ENCODE peak calls at places on chromosomes 16 and 17, in seven cellular contexts. D is cardiac fibroblast, B is WTC11, E is astrocyte of the cerebellum, U is transverse colon, H is psoas muscle, M is colonic mucosa. Z is an unnamed sample.

GRCh38 chr16:84281077-84281476 is 13.6 kb upstream of the WFDC1 start:
- DNase-seq in M (no peak), B (peak), U (no peak), H (no peak), E (no peak), D (peak), Z (peak)

GRCh38 chr17:19756551-19756950 is 8.5 kb upstream of the ALDH3A1 start:
- DNase-seq in B (no peak), U (no peak), H (no peak), M (no peak), D (peak), E (no peak), Z (peak)

GRCh38 chr17:27218719-27219488 is 75.0 kb upstream of the WSB1 start:
- DNase-seq in M (no peak), D (no peak), H (no peak), U (peak), B (no peak), E (no peak), Z (no peak)

GRCh38 chr16:85401917-85402766 is 211.0 kb upstream of the GSE1 start:
- DNase-seq in M (peak), U (no peak), E (no peak), D (no peak), H (no peak), B (peak), Z (no peak)

GRCh38 chr17:60675997-60676396 is 1.7 kb upstream of the BCAS3 start:
- DNase-seq in B (no peak), M (no peak), H (no peak), U (no peak), D (no peak), E (no peak), Z (no peak)

GRCh38 chr17:34675143-34675542 is 95.8 kb downstream of the TMEM132E start:
- DNase-seq in B (no peak), D (no peak), E (no peak), M (no peak), U (no peak), H (no peak), Z (no peak)

GRCh38 chr17:35743911-35744328 is 9.1 kb downstream of the GAS2L2 start:
- DNase-seq in U (no peak), B (peak), M (no peak), D (peak), E (peak), H (no peak), Z (peak)

GRCh38 chr16:3879258-3879886 is 1.1 kb downstream of the CREBBP start:
- DNase-seq in U (peak), M (peak), D (peak), H (peak), B (no peak), E (no peak), Z (no peak)

GRCh38 chr17:81578038-81578441 is 25.9 kb upstream of the FAAP100 start:
- DNase-seq in D (peak), U (no peak), H (no peak), M (no peak), E (no peak), B (no peak), Z (peak)

GRCh38 chr17:7435676-7436555 is 681 bp downstream of the TMEM102 start:
- DNase-seq in M (peak), E (no peak), U (peak), H (peak), D (no peak), B (peak), Z (no peak)

DNA sequence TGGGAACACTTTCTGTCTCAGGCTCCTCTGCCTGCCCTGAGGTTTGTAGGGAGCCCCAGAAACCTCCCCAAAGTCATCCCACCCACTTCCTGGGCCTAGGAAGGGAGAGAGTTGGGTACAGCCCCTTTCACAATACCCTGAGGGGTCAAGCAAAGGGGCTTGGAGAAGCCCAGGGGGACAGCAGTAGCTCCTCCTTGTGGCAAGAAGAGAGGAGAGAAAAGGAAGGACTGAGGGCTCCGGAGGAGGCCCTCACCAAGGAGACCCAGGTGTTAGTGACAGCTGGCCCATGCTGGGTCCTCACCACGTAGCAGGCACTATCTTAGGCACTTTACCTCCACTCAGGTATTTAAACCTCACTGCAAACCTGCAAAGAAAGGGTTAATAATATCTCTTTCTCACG is 112.8 kb downstream of the IRX5 start:
- DNase-seq in M (no peak), B (no peak), H (no peak), E (no peak), U (no peak), D (no peak), Z (no peak)
- TF ChIP-seq CTCF in M (no peak), B (no peak), H (no peak), E (no peak), U (no peak), D (no peak), Z (no peak)

DNA sequence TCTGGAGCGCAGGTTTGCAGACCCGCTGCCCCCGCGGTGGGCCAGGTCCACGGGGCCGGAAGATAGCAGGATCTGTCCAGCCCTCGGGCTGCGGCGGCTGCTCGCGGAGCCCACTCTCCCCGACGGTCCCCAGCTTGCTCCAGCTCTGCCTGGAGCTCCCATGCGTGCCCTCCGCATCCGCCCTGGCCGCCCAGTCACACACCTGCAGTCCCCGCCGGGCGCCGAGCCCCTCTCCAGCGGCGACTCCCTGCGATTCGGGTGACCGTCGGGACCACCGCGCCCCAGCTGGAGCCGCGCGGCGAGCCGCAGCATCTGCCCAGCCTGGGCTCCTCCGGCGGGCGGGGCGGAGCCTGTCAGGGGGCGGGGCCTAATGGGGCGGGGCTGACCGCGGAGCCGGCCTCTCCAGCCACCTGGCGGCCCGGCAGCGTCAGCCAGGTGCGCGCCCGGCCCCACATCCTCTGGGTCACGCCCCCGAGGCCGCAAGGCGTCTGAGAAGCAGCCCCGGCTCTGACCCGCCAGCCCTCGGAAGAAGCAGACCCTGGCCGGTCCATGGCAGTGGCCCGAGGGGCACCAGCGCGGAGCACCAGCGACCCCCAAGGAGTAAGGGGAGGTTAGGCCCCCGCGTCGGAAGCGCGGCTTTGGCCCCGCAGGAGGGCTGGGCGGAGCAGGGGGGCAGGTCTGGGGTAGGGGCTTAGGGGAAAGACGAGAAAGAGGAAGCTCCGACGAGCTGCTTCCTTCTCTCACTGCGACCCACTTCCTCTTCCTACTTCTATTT is at the start of gene PIK3R5:
- DNase-seq in H (peak), B (peak), U (peak), M (peak), E (no peak), D (no peak), Z (no peak)
- TF ChIP-seq CTCF in H (no peak), B (no peak), U (no peak), M (no peak), E (no peak), D (no peak), Z (no peak)

DNA sequence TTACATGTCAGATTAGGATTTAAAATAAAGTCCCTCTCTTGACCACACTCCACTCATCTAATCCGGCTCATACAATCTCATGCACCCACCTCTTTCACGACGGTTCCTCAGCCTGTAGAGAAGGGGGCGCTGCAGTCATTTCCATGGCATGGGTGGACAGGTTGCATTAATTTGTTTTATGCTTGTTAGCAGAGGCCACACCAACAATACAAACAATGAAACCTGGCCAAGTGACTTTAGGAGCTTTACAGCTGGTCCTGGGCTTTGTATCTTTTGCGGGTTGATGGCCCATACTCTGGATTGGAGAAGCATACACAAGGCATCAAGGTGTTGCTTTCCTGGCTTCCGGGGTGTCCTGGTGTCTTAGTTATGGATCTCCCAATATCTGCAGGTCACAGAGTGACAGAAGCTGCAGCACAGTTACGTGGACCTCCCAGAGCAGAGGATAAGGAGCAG is 9.7 kb upstream of the SNF8 start:
- DNase-seq in M (peak), E (no peak), U (peak), B (peak), D (peak), H (no peak), Z (peak)
- TF ChIP-seq CTCF in M (no peak), E (peak), U (no peak), B (no peak), D (peak), H (no peak), Z (peak)

GRCh38 chr17:63697341-63698286 is 2.3 kb downstream of the LIMD2 start:
- DNase-seq in H (peak), B (peak), E (no peak), D (peak), M (peak), U (peak), Z (peak)
- TF ChIP-seq CTCF in H (peak), B (peak), E (peak), D (peak), M (peak), U (peak), Z (peak)

GRCh38 chr17:13104576-13104975 is 86.7 kb upstream of the ELAC2 start:
- DNase-seq in M (no peak), E (no peak), U (no peak), H (no peak), B (no peak), D (no peak), Z (no peak)

GRCh38 chr17:13102477-13102876 is 84.7 kb upstream of the ELAC2 start:
- DNase-seq in U (no peak), H (no peak), M (no peak), B (no peak), D (no peak), E (no peak), Z (no peak)

GRCh38 chr17:13107726-13108235 is 90.0 kb upstream of the ELAC2 start:
- DNase-seq in H (no peak), D (no peak), U (no peak), E (no peak), M (no peak), B (no peak), Z (no peak)

DNA sequence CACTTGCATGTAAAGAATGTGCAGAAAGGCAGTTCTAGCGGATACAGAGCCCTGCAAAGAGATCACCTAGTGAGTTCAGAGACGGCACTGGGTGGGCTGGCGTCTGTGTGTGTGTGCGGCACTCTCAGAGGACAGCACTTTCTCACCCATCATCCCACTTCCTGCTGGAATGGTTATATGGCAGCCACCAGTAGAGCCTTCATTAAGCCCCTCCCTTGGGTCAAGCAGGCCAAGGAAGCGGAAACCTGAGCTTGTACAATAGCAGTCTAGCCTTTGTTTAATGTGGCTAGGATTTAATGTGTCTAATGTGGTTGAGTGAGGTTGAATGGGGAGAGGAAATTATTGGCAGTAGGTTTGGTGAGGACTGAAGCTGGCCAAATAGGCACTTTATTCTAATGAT is 88.3 kb upstream of the ELAC2 start:
- DNase-seq in M (no peak), E (no peak), B (no peak), H (no peak), U (no peak), D (no peak), Z (no peak)
- TF ChIP-seq CTCF in M (no peak), E (no peak), B (no peak), H (no peak), U (no peak), D (no peak), Z (no peak)

DNA sequence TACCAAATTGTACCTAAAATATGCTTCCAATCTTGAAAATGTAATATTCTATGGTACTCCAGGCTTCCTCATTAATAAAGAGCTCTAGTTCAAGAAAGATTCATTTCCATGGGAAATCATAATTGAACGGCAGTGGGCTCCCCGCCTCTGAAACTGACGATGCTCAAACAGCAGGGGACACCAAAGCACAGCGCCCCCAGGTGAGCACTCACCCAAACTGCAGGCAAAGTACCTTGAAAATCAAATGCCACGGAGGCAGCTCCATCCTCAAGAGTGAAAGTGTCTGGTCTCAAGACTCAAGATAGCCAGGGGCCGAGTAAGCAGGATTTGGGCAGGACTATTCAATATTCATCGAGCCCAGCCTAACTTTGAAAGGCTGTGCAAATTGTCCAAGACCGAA is 217.4 kb upstream of the TNRC6C start:
- DNase-seq in B (peak), D (no peak), M (peak), E (no peak), H (no peak), U (no peak), Z (no peak)
- TF ChIP-seq CTCF in B (peak), D (peak), M (peak), E (peak), H (peak), U (peak), Z (peak)

Z was measured in fibroblast of pulmonary artery.